ENCODE peak calls at places on chromosomes 12 and 14, in nine cellular contexts. B, I, P, W, V, Y, H, E and U are unnamed samples.

GRCh38 chr12:53073881-53074280 is 5.3 kb downstream of the SPRYD3 start:
- DNase-seq in E (no peak), V (no peak), Y (no peak), I (no peak), W (no peak), P (no peak), B (no peak), H (no peak), U (no peak)

GRCh38 chr12:18861287-18861858 is 123.5 kb downstream of the CAPZA3 start:
- DNase-seq in B (peak), V (peak), E (no peak), P (no peak), W (no peak), H (no peak), Y (no peak), I (no peak), U (no peak)

GRCh38 chr12:50224026-50224692 is 57.0 kb upstream of the CERS5 start:
- DNase-seq in W (no peak), B (peak), Y (peak), H (peak), E (peak), I (no peak), V (peak), P (peak), U (no peak)

GRCh38 chr12:124224535-124225110 is 70.3 kb upstream of the RFLNA start:
- DNase-seq in H (no peak), P (no peak), B (no peak), E (no peak), V (no peak), Y (no peak), I (no peak), W (no peak), U (no peak)

GRCh38 chr12:95266250-95266649 is 48.6 kb downstream of the VEZT start:
- DNase-seq in E (no peak), V (no peak), W (no peak), P (no peak), H (no peak), B (no peak), I (no peak), Y (no peak), U (no peak)

GRCh38 chr14:39974036-39974435 is 541.8 kb upstream of the FBXO33 start:
- DNase-seq in W (peak), V (no peak), B (no peak), E (no peak), I (no peak), H (no peak), Y (no peak), P (no peak), U (no peak)

GRCh38 chr14:59333668-59334067 is 131.5 kb downstream of the GPR135 start:
- DNase-seq in E (no peak), P (no peak), W (no peak), B (no peak), I (peak), Y (no peak), H (no peak), V (peak), U (no peak)

GRCh38 chr14:92928258-92928629 is 5.3 kb downstream of the CHGA start:
- DNase-seq in W (no peak), P (no peak), E (no peak), I (no peak), V (no peak), B (no peak), H (no peak), Y (no peak), U (no peak)

GRCh38 chr12:6461401-6462233 is 8.9 kb downstream of the VAMP1 start:
- DNase-seq in B (peak), P (no peak), H (no peak), Y (peak), W (peak), E (peak), V (no peak), I (no peak), U (no peak)

GRCh38 chr14:68393178-68393763 is 399.6 kb downstream of the ZFP36L1 start:
- DNase-seq in P (no peak), W (no peak), H (no peak), Y (no peak), B (no peak), I (no peak), V (no peak), E (no peak), U (no peak)

GRCh38 chr12:118548887-118549286 is 172.5 kb downstream of the SUDS3 start:
- DNase-seq in P (no peak), H (no peak), B (no peak), Y (no peak), E (no peak), V (no peak), W (no peak), I (no peak), U (no peak)

GRCh38 chr12:10584415-10584814 is 29.0 kb downstream of the MAGOHB start:
- DNase-seq in W (no peak), B (no peak), H (no peak), E (no peak), V (no peak), P (no peak), I (no peak), Y (no peak), U (no peak)

GRCh38 chr12:78194448-78194847 is 363.8 kb downstream of the NAV3 start:
- DNase-seq in Y (no peak), V (no peak), P (no peak), H (no peak), B (no peak), I (peak), W (no peak), E (no peak), U (no peak)

GRCh38 chr14:99982449-99983250 is 82.6 kb upstream of the EVL start:
- DNase-seq in P (peak), E (peak), H (peak), B (peak), V (peak), W (no peak), I (peak), Y (peak), U (no peak)

GRCh38 chr14:53368714-53369191 is 215.6 kb upstream of the DDHD1 start:
- DNase-seq in P (no peak), B (no peak), E (no peak), I (no peak), W (no peak), Y (no peak), V (peak), H (no peak), U (no peak)

GRCh38 chr12:39319180-39319579 is 123.7 kb downstream of the KIF21A start:
- DNase-seq in I (no peak), Y (no peak), P (no peak), V (no peak), H (peak), W (no peak), E (no peak), B (no peak), U (no peak)

GRCh38 chr12:62436164-62436503 is 30.5 kb upstream of the MON2 start:
- DNase-seq in H (no peak), E (no peak), I (no peak), V (no peak), B (no peak), Y (no peak), P (no peak), W (no peak), U (no peak)

GRCh38 chr14:105891631-105892452 is 365.5 kb downstream of the TMEM121 start:
- DNase-seq in H (peak), E (no peak), W (no peak), V (no peak), P (no peak), I (no peak), Y (no peak), B (no peak), U (peak)

GRCh38 chr14:27040552-27040951 is 442.7 kb upstream of the NOVA1 start:
- DNase-seq in E (no peak), W (no peak), I (no peak), P (no peak), V (no peak), B (no peak), H (no peak), Y (no peak), U (no peak)

GRCh38 chr12:15001733-15002471 is 29.1 kb downstream of the PDE6H start:
- DNase-seq in W (no peak), I (no peak), E (no peak), Y (no peak), P (no peak), V (no peak), H (peak), B (no peak), U (no peak)